ENCODE peak calls at places on chromosomes 11 and 22, in five cellular contexts. J, G, O, R and V are unnamed samples. For H4K20me1, H3K27me3 and H3K79me2, the result is how much of the 10 kb centered on the place peaks cover.

GRCh38 chr11:640021-640706 is 3.1 kb downstream of the DRD4 start:
- DNase-seq in R (no peak), J (peak), O (no peak), G (peak), V (no peak)

GRCh38 chr11:12797996-12798395 is 123.8 kb downstream of the TEAD1 start:
- DNase-seq in J (no peak), G (no peak), R (no peak), O (no peak), V (no peak)

GRCh38 chr22:37058917-37059701 is 7.6 kb downstream of the KCTD17 start:
- DNase-seq in R (no peak), G (no peak), O (no peak), J (no peak), V (no peak)

GRCh38 chr11:43790444-43790794 is 90.2 kb upstream of the ALKBH3 start:
- DNase-seq in O (peak), R (no peak), J (no peak), G (no peak), V (no peak)

GRCh38 chr22:29266564-29267461 is 968 bp downstream of the RHBDD3 start:
- DNase-seq in J (peak), R (no peak), O (peak), G (peak), V (peak)

GRCh38 chr11:32931605-32932004 is 39.0 kb downstream of the QSER1 start:
- DNase-seq in R (no peak), J (no peak), O (no peak), G (no peak), V (peak)

GRCh38 chr22:47332246-47332980 is 570.0 kb downstream of the TBC1D22A start:
- DNase-seq in O (no peak), G (no peak), J (no peak), R (no peak), V (no peak)

GRCh38 chr22:48475661-48476345 is 1351.9 kb downstream of the BRD1 start:
- DNase-seq in G (no peak), O (no peak), R (no peak), J (no peak), V (no peak)

GRCh38 chr22:38866024-38866398 is 6.0 kb downstream of the CBX6 start:
- DNase-seq in G (no peak), J (no peak), O (no peak), R (no peak), V (no peak)

GRCh38 chr22:20549232-20549841 is 41.9 kb downstream of the MED15 start:
- DNase-seq in O (no peak), R (no peak), G (no peak), J (no peak), V (peak)

GRCh38 chr22:20551805-20552449 is 44.5 kb downstream of the MED15 start:
- DNase-seq in G (no peak), R (no peak), J (no peak), O (no peak), V (peak)

GRCh38 chr22:20550057-20550817 is 42.8 kb downstream of the MED15 start:
- DNase-seq in O (no peak), G (no peak), J (no peak), R (no peak), V (no peak)

GRCh38 chr22:20552450-20552894 is 45.1 kb downstream of the MED15 start:
- DNase-seq in J (no peak), G (no peak), O (no peak), R (no peak), V (peak)

GRCh38 chr22:20550851-20551744 is 43.7 kb downstream of the MED15 start:
- DNase-seq in G (no peak), O (no peak), J (peak), R (no peak), V (peak)
- H4K20me1 ChIP-seq in G (half or more), O (under half), J (under half), R (under half), V (under half)

GRCh38 chr11:119361056-119361787 is 14.7 kb upstream of the MFRP start:
- DNase-seq in R (peak), O (peak), J (peak), G (peak), V (no peak)
- H3K27me3 ChIP-seq in R (under half), O (under half), J (half or more), G (under half), V (under half)

GRCh38 chr11:62565100-62565802 is 8.4 kb downstream of the EEF1G start:
- DNase-seq in J (no peak), O (no peak), G (no peak), R (no peak), V (no peak)
- H3K79me2 ChIP-seq in J (half or more), O (half or more), G (half or more), R (half or more), V (half or more)

DNA sequence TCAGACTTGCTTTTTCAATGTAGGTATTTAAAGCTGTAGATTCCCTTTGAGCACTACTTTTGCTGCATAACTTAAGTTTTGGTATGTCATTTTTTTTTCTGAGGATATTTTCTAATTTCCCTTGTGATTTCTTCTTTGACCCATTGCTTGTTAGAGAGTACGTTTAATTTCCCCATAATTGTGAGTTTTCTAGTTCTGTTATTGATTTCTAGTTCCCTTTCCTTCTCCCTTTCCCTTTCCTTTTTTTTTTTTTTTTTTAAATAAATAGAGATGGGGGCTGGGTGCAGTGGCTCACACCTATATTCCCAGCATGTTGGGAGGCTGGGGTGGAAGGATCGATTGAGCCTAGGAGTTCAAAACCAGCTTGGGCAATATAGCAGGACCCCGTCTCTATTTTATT is 30.8 kb downstream of the UBE2L3 start:
- DNase-seq in G (no peak), O (no peak), R (no peak), J (no peak), V (no peak)
- H4K20me1 ChIP-seq in G (half or more), O (under half), R (under half), J (half or more), V (under half)

DNA sequence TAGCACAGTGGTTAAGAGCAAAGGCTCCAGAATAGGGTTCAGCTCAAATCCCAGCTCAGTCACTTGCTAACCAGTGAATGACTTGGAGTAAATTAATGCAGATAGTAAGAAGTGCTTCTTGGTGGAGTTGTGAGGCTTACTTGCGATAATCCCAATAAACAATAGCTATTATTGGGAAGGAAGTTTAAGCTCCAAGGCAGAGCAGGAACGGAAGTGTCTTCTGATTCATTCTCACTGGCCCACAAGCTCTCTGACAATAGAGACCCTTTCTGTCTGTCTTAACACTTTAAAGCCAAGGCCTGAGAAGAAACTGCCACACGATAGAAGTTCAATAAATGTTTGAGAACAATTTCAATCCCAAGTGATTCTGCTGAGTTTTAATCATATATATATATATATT is 155.4 kb downstream of the DBX1 start:
- DNase-seq in G (no peak), O (no peak), J (no peak), R (no peak), V (peak)
- H3K27me3 ChIP-seq in G (under half), O (under half), J (under half), R (under half), V (under half)

GRCh38 chr11:94805994-94806393 is 37.8 kb downstream of the AMOTL1 start:
- DNase-seq in J (no peak), R (no peak), G (no peak), O (no peak), V (no peak)

GRCh38 chr11:94802501-94802900 is 34.3 kb downstream of the AMOTL1 start:
- DNase-seq in R (no peak), O (no peak), J (no peak), G (no peak), V (no peak)

GRCh38 chr11:94804874-94805273 is 36.7 kb downstream of the AMOTL1 start:
- DNase-seq in G (no peak), J (no peak), O (no peak), R (no peak), V (no peak)

GRCh38 chr11:94801866-94802460 is 33.8 kb downstream of the AMOTL1 start:
- DNase-seq in O (no peak), G (no peak), R (no peak), J (no peak), V (no peak)

GRCh38 chr11:94803491-94803890 is 35.3 kb downstream of the AMOTL1 start:
- DNase-seq in O (no peak), J (no peak), R (no peak), G (no peak), V (no peak)
- H3K79me2 ChIP-seq in O (half or more), J (under half), R (under half), G (half or more), V (half or more)

DNA sequence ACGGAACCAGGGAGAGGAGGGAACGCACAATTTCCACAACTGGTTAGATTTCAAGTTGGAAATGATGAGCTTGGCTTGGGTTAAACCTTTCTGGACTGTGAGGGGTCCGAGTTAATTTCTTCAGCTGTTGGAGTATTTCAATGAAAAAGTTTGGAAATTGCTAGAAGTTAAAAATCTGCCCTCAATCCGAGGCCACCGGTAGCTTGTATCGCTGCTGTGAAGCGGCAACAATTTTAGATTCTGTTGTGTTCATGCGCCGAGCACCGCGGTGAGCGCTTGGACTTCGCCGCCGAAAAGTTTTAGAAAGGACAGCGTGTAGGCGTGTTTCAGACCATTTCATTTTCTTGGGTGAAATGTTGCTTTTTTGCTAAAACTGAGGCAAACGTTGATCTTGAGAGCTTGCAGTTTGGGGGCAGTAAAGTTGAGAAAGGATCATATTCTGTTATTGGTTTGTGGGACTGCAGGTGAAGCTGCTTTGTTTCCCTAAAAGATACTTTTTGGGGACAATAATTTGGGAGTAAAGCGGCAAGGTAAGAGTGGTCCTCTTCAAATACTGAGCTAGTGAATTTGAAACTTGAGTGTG is 908 bp downstream of the FBXO7 start:
- DNase-seq in O (no peak), J (peak), R (peak), G (peak), V (peak)
- H4K20me1 ChIP-seq in O (under half), J (under half), R (under half), G (under half), V (under half)